ENCODE peak calls at places on chromosomes 11 and 22, in four cellular contexts. Q, I, B and G are unnamed samples.

GRCh38 chr11:17978553-17979287 is 34.1 kb downstream of the SERGEF start:
- DNase-seq in B (peak; percentile 57), I (peak; percentile 36), Q (peak; percentile 81), G (peak; percentile 72)

GRCh38 chr11:106131998-106132397 is 54.5 kb downstream of the AASDHPPT start:
- DNase-seq in Q (no peak), I (no peak), B (no peak), G (no peak)

GRCh38 chr11:117011541-117011908 is 86.7 kb downstream of the SIK3 start:
- DNase-seq in Q (no peak), I (no peak), B (peak; percentile 65), G (peak; percentile 70)

GRCh38 chr22:48361099-48361639 is 1466.5 kb downstream of the BRD1 start:
- DNase-seq in Q (no peak), B (no peak), I (no peak), G (no peak)

GRCh38 chr11:110069158-110069737 is 23.9 kb upstream of the ZC3H12C start:
- DNase-seq in Q (no peak), B (peak; percentile 55), I (peak; percentile 69), G (peak; percentile 93)

GRCh38 chr11:65435981-65436411 is 13.4 kb downstream of the NEAT1 start:
- DNase-seq in I (no peak), Q (peak; percentile 43), B (no peak), G (peak; percentile 46)

GRCh38 chr22:30890689-30891442 is 77.7 kb downstream of the MORC2 start:
- DNase-seq in I (peak; percentile 10), B (peak; percentile 49), Q (peak; percentile 68), G (peak; percentile 55)

GRCh38 chr11:108368134-108368533 is 99.2 kb downstream of the C11orf65 start:
- DNase-seq in B (no peak), I (peak; percentile 11), Q (no peak), G (peak; percentile 36)

GRCh38 chr11:117913736-117914397 is 15.3 kb downstream of the TMPRSS13 start:
- DNase-seq in Q (no peak), I (no peak), B (no peak), G (no peak)

GRCh38 chr11:79419120-79419519 is 21.7 kb downstream of the TENM4 start:
- DNase-seq in I (peak; percentile 87), B (no peak), Q (no peak), G (peak; percentile 99)

GRCh38 chr11:79415411-79415810 is 25.4 kb downstream of the TENM4 start:
- DNase-seq in I (peak; percentile 30), B (no peak), Q (no peak), G (peak; percentile 33)

GRCh38 chr11:79418241-79418640 is 22.6 kb downstream of the TENM4 start:
- DNase-seq in I (no peak), B (no peak), Q (no peak), G (peak; percentile 79)

GRCh38 chr11:79415912-79416311 is 24.9 kb downstream of the TENM4 start:
- DNase-seq in I (no peak), B (no peak), Q (no peak), G (no peak)

GRCh38 chr11:79417069-79417920 is 23.5 kb downstream of the TENM4 start:
- DNase-seq in Q (no peak), I (peak; percentile 43), B (no peak), G (peak; percentile 46)
- H3K4me3 ChIP-seq in Q (no peak overlapping the region), I (no peak overlapping the region), B (no peak overlapping the region), G (no peak overlapping the region)

GRCh38 chr11:125165111-125165663 is 636 bp downstream of the PKNOX2 start:
- DNase-seq in I (peak; percentile 54), Q (no peak), B (no peak), G (peak; percentile 29)
- H3K4me3 ChIP-seq in I (peak overlapping the region; percentile 65), Q (no peak overlapping the region), B (peak overlapping the region; percentile 24), G (peak overlapping the region; percentile 43)

DNA sequence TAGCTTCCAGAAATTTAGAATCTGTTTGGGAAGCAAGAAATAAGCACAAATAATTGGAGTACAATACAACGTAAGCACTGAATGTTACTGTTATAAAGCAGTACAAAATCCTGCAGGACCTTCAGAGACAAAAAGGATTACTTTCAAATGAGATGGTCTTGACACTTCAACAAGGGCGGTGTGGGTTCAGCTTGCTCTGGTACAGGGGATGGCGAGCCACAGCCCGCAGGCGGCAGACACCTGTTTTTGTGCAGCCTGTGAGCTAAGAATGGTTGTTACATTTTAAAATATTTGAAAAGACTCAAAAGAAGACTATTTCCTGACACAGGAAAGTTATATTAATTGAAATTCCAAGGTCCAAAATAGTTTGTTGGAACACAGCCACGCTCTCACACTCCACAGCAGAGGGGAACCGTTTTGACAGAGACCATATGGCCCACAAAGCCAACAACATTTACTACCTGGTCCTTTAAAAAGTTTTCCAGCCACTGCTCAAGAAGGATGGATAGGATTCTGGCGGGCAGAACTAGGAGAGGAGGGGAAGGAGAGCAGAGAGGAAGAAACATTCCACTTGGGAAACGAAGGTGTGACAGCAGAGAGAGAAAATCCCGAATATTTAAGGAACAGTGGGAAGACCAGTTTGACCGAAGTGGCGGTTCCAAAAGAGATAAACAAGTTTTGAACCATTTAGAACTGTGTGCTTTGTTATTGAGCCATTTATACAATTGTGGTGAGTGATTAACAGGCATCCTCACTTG is 6.3 kb downstream of the PRDM10 start:
- DNase-seq in B (no peak), I (no peak), Q (no peak), G (no peak)
- H3K4me3 ChIP-seq in B (no peak overlapping the region), I (no peak overlapping the region), Q (no peak overlapping the region), G (no peak overlapping the region)

DNA sequence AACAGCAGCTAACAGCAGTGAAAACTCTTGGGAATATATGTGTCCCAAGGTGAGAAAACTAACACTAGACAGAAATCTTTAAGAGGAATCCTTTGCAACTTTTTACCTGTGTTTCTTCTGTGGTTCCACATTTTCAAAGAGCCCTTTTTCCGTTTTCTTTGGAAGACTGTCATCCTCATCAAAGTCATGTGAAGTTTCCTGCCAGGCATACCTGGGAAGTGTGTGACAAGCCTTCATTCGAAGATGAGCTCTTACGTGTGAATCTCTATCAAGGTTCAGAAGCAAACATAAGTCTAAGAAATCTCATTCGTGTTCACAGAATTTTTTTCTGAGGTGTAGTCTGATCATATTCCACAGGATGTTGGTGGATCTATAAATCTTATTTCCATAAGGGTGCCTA is 330.6 kb upstream of the MPPED2 start:
- DNase-seq in I (no peak), B (no peak), Q (no peak), G (no peak)
- H3K4me3 ChIP-seq in I (no peak overlapping the region), B (no peak overlapping the region), Q (no peak overlapping the region), G (no peak overlapping the region)

GRCh38 chr11:70233962-70234361 is 30.9 kb downstream of the FADD start:
- DNase-seq in B (no peak), Q (no peak), I (no peak), G (no peak)
- H3K4me3 ChIP-seq in B (no peak overlapping the region), Q (no peak overlapping the region), I (no peak overlapping the region), G (no peak overlapping the region)

DNA sequence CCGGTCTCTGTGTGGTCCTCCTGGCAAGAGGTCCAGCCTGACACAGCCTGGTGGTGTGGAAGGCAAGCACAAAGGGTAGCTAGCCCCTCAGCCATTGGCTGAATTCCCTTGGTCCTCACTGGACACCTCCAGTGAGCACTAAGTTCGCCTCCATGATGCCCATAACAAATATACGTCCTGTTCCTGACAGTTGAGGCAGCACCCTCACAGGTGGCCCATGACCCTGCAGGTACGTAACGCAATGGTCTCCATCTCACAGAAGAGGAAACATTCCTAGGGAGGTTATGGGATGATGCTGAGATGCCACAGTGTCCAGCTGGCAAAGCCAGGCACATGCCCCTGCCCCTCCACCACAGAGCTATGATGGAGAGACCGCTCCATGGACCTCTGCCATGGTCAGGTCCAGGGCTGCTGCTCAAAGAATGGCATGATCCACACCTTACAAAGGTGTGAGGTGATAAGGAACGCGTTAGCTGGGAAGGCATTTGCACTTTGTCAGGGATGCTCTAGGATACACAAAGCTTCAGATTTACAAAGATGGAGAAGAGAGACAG is 1.4 kb upstream of the GNAZ start:
- DNase-seq in Q (no peak), I (no peak), B (no peak), G (no peak)
- H3K4me3 ChIP-seq in Q (peak overlapping the region; percentile 64), I (no peak overlapping the region), B (no peak overlapping the region), G (no peak overlapping the region)

GRCh38 chr22:21735198-21736083 is at the start of gene YPEL1:
- DNase-seq in Q (peak; percentile 96), I (peak; percentile 94), B (peak; percentile 83), G (peak; percentile 98)

GRCh38 chr22:21736948-21737347 is 1.4 kb upstream of the YPEL1 start:
- DNase-seq in Q (no peak), B (no peak), I (no peak), G (no peak)

GRCh38 chr22:21734540-21735197 is 925 bp downstream of the YPEL1 start:
- DNase-seq in B (no peak), Q (no peak), I (no peak), G (no peak)

GRCh38 chr22:21738081-21738480 is 2.5 kb upstream of the YPEL1 start:
- DNase-seq in I (no peak), Q (no peak), B (no peak), G (no peak)

DNA sequence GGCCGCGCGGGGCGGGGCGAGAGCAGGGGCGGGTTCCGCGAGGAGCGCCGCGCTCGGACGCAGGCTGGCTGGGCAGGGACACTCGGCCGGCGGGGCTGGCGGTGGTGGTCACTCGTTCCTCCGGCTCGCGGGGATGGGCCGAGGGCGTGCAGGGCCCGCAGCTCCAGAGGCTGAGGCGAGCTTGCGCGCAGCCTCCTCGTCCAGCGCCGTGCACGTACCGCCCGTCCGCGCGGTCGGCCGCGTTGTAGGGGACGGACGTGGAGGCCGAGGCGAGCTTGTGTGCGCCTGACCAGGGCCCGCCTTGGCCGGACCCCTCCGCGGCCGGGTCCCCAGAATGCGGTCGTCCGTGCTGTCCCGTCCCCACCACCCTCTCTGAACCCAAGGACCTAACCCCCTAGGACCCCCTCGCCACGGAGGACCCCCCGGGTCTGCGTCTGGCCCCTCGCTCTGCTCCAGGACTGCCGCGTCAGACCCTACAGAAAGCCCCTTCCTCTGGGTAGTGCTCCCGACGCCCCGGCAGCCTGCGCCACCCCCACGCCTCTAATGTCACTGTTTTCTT is 569 bp upstream of the YPEL1 start:
- DNase-seq in B (no peak), I (no peak), Q (no peak), G (no peak)
- H3K4me3 ChIP-seq in B (peak overlapping the region; percentile 87), I (peak overlapping the region; percentile 57), Q (no peak overlapping the region), G (peak overlapping the region; percentile 34)